ENCODE peak calls at places on chromosome 10, in ten cellular contexts. U is esophagus muscularis mucosa; W is activated naive CD4-positive, alpha-beta T cell treated with anti-CD3 and anti-CD28 coated beads for 36 hours; S is effector memory CD8-positive, alpha-beta T cell; G is NCI-H460; A is NCI-H2227 treated with DMSO at 0.1 percent for 48 hours; X is stimulated activated CD8-positive, alpha-beta memory T cell treated with anti-CD3 and anti-CD28 coated beads, Interleukin-2, amount 100 ng/mL, for 1 hour; I is neuronal stem cell; O is fibroblast of gingiva; P is spleen. H is an unnamed sample.

GRCh38 chr10:22648547-22648961 is 65.8 kb downstream of the PIP4K2A start:
- DNase-seq in U (no peak), W (no peak), S (no peak), G (no peak), A (no peak), X (no peak), I (no peak), O (peak), P (no peak), H (no peak)

GRCh38 chr10:60423920-60424319 is 34.2 kb upstream of the ANK3 start:
- DNase-seq in U (no peak), W (no peak), S (no peak), G (no peak), A (no peak), X (no peak), I (no peak), O (no peak), P (no peak), H (no peak)

GRCh38 chr10:119289227-119289925 is 82.0 kb downstream of the GRK5 start:
- DNase-seq in U (no peak), W (no peak), S (no peak), G (no peak), A (no peak), X (no peak), I (no peak), O (no peak), P (no peak), H (no peak)

GRCh38 chr10:58873161-58873560 is 303.3 kb upstream of the PHYHIPL start:
- DNase-seq in U (no peak), W (no peak), S (no peak), G (no peak), A (no peak), X (no peak), I (no peak), O (no peak), P (no peak), H (no peak)

GRCh38 chr10:71979692-71980062 is 15.5 kb downstream of the CHST3 start:
- DNase-seq in U (no peak), W (no peak), S (no peak), G (no peak), A (no peak), X (no peak), I (no peak), O (no peak), P (peak), H (no peak)

GRCh38 chr10:59064759-59065498 is 111.5 kb upstream of the PHYHIPL start:
- DNase-seq in U (no peak), W (no peak), S (no peak), G (no peak), A (peak), X (no peak), I (no peak), O (no peak), P (no peak), H (no peak)

GRCh38 chr10:99966306-99966705 is 43.4 kb downstream of the DNMBP start:
- DNase-seq in U (no peak), W (no peak), S (no peak), G (no peak), A (no peak), X (no peak), I (no peak), O (peak), P (no peak), H (no peak)

GRCh38 chr10:26436848-26437247 is 1.3 kb upstream of the APBB1IP start:
- DNase-seq in U (peak), W (peak), S (no peak), G (no peak), A (no peak), X (no peak), I (no peak), O (no peak), P (no peak), H (no peak)

GRCh38 chr10:110843031-110843430 is 28.7 kb upstream of the PDCD4 start:
- DNase-seq in U (no peak), W (peak), S (peak), G (no peak), A (no peak), X (no peak), I (no peak), O (no peak), P (no peak), H (no peak)

GRCh38 chr10:59698326-59698725 is 11.3 kb downstream of the SLC16A9 start:
- DNase-seq in U (no peak), W (no peak), S (no peak), G (no peak), A (no peak), X (no peak), I (no peak), O (no peak), P (no peak), H (no peak)

GRCh38 chr10:18109471-18109870 is 30.8 kb upstream of the CACNB2 start:
- DNase-seq in U (no peak), W (no peak), S (no peak), G (no peak), A (no peak), X (no peak), I (no peak), O (no peak), P (no peak), H (no peak)

GRCh38 chr10:121457729-121458128 is 140.5 kb downstream of the FGFR2 start:
- DNase-seq in U (no peak), W (no peak), S (no peak), G (no peak), A (no peak), X (no peak), I (no peak), O (no peak), P (no peak), H (no peak)

GRCh38 chr10:25498645-25499044 is 323.8 kb downstream of the GPR158 start:
- DNase-seq in U (no peak), W (no peak), S (no peak), G (no peak), A (no peak), X (no peak), I (no peak), O (no peak), P (no peak), H (no peak)

GRCh38 chr10:126576336-126576735 is 94.2 kb downstream of the C10orf90 start:
- DNase-seq in U (no peak), W (no peak), S (no peak), G (no peak), A (no peak), X (no peak), I (no peak), O (no peak), P (no peak), H (no peak)

GRCh38 chr10:88892223-88892967 is 12.3 kb downstream of the STAMBPL1 start:
- DNase-seq in U (no peak), W (no peak), S (no peak), G (no peak), A (no peak), X (no peak), I (no peak), O (peak), P (no peak), H (no peak)

GRCh38 chr10:17061418-17061817 is 68.2 kb downstream of the CUBN start:
- DNase-seq in U (no peak), W (no peak), S (no peak), G (no peak), A (no peak), X (no peak), I (no peak), O (peak), P (no peak), H (no peak)

GRCh38 chr10:70272925-70273316 is 10.9 kb downstream of the NPFFR1 start:
- DNase-seq in U (no peak), W (peak), S (peak), G (no peak), A (no peak), X (no peak), I (no peak), O (no peak), P (no peak), H (no peak)

GRCh38 chr10:4515711-4516110 is 310.3 kb upstream of the AKR1E2 start:
- DNase-seq in U (no peak), W (no peak), S (no peak), G (no peak), A (no peak), X (no peak), I (no peak), O (no peak), P (no peak), H (no peak)

GRCh38 chr10:35643151-35643975 is 1.3 kb upstream of the FZD8 start:
- DNase-seq in U (no peak), W (no peak), S (no peak), G (no peak), A (no peak), X (no peak), I (peak), O (peak), P (peak), H (no peak)

GRCh38 chr10:103316087-103316486 is 34.9 kb downstream of the PCGF6 start:
- DNase-seq in U (no peak), W (no peak), S (no peak), G (no peak), A (no peak), X (no peak), I (no peak), O (no peak), P (no peak), H (no peak)

GRCh38 chr10:103637855-103638561 is 144.5 kb downstream of the NEURL1 start:
- DNase-seq in U (no peak), W (no peak), S (no peak), G (no peak), A (no peak), X (no peak), I (no peak), O (peak), P (no peak), H (peak)

GRCh38 chr10:55374917-55375316 is 573.9 kb upstream of the PCDH15 start:
- DNase-seq in U (no peak), W (no peak), S (no peak), G (no peak), A (no peak), X (no peak), I (no peak), O (no peak), P (no peak), H (no peak)

H was measured in AG04450.